ENCODE peak calls at places on chromosomes 4 and X, in eight cellular contexts. C is mammary epithelial cell; Y is neuronal stem cell; Q is esophagus squamous epithelium; J is bronchial epithelial cell; F is CD8-positive, alpha-beta memory T cell; S is PC-3; R is brain microvascular endothelial cell. W is an unnamed sample.

GRCh38 chr4:92198711-92199110 is 105.1 kb upstream of the GRID2 start:
- DNase-seq in C (peak; percentile 4), Y (no peak), Q (no peak), J (peak; percentile 42), F (no peak), S (peak; percentile 53), R (no peak), W (no peak)

GRCh38 chrX:71017396-71017939 is 50.7 kb downstream of the SNX12 start:
- DNase-seq in C (peak; percentile 30), Y (no peak), Q (no peak), J (peak; percentile 4), F (no peak), S (no peak), R (peak; percentile 1), W (no peak)

GRCh38 chr4:41747230-41748055 is 1.1 kb downstream of the PHOX2B start:
- DNase-seq in C (no peak), Y (peak; percentile 36), Q (no peak), J (no peak), F (no peak), S (no peak), R (no peak), W (peak; percentile 73)

GRCh38 chrX:119025900-119026299 is 46.9 kb upstream of the CT47C1 start:
- DNase-seq in C (no peak), Y (no peak), Q (no peak), J (no peak), F (no peak), S (no peak), R (no peak), W (no peak)

GRCh38 chrX:15468036-15468435 is 25.1 kb downstream of the PIR start:
- DNase-seq in C (peak; percentile 78), Y (no peak), Q (no peak), J (peak; percentile 74), F (no peak), S (peak; percentile 64), R (peak; percentile 20), W (peak; percentile 25)

GRCh38 chr4:57291911-57292310 is 181.7 kb upstream of the IGFBP7 start:
- DNase-seq in C (peak; percentile 61), Y (no peak), Q (no peak), J (peak; percentile 22), F (no peak), S (peak; percentile 12), R (no peak), W (no peak)

GRCh38 chr4:76198411-76199237 is 15.0 kb downstream of the SCARB2 start:
- DNase-seq in C (peak; percentile 71), Y (no peak), Q (no peak), J (peak; percentile 61), F (peak; percentile 12), S (peak; percentile 46), R (peak; percentile 82), W (no peak)

GRCh38 chr4:7043521-7044414 is 596 bp downstream of the TADA2B start:
- DNase-seq in C (peak; percentile 45), Y (no peak), Q (no peak), J (no peak), F (peak; percentile 60), S (no peak), R (no peak), W (peak; percentile 85)

GRCh38 chr4:86744570-86744969 is 104.6 kb downstream of the SLC10A6 start:
- DNase-seq in C (no peak), Y (no peak), Q (no peak), J (peak; percentile 78), F (no peak), S (peak; percentile 86), R (no peak), W (no peak)

GRCh38 chrX:19344207-19344534 is 444 bp downstream of the PDHA1 start:
- DNase-seq in C (no peak), Y (no peak), Q (no peak), J (no peak), F (no peak), S (no peak), R (no peak), W (no peak)

GRCh38 chrX:53290441-53291041 is 9.2 kb upstream of the IQSEC2 start:
- DNase-seq in C (no peak), Y (no peak), Q (no peak), J (no peak), F (no peak), S (no peak), R (no peak), W (no peak)

GRCh38 chr4:121564840-121565375 is 131.9 kb downstream of the ANXA5 start:
- DNase-seq in C (no peak), Y (no peak), Q (no peak), J (no peak), F (no peak), S (peak; percentile 4), R (peak; percentile 10), W (no peak)

GRCh38 chrX:45623266-45623665 is 422.6 kb upstream of the DIPK2B start:
- DNase-seq in C (peak; percentile 61), Y (no peak), Q (no peak), J (peak; percentile 62), F (no peak), S (peak; percentile 67), R (peak; percentile 60), W (no peak)

GRCh38 chr4:42630908-42631307 is 26.0 kb downstream of the ATP8A1 start:
- DNase-seq in C (no peak), Y (no peak), Q (no peak), J (no peak), F (no peak), S (peak; percentile 64), R (no peak), W (no peak)

GRCh38 chr4:26032142-26032541 is 118.1 kb downstream of the SMIM20 start:
- DNase-seq in C (no peak), Y (no peak), Q (no peak), J (peak; percentile 61), F (no peak), S (peak; percentile 58), R (peak; percentile 48), W (no peak)

GRCh38 chr4:52535793-52536192 is 123.3 kb downstream of the USP46 start:
- DNase-seq in C (no peak), Y (no peak), Q (no peak), J (no peak), F (no peak), S (no peak), R (no peak), W (no peak)

GRCh38 chr4:89838005-89838404 is 1.0 kb upstream of the SNCA start:
- DNase-seq in C (peak; percentile 44), Y (no peak), Q (no peak), J (peak; percentile 52), F (no peak), S (no peak), R (no peak), W (peak; percentile 30)

GRCh38 chr4:173801876-173802713 is 272.1 kb upstream of the HAND2 start:
- DNase-seq in C (no peak), Y (no peak), Q (no peak), J (no peak), F (no peak), S (no peak), R (no peak), W (no peak)

GRCh38 chr4:16646459-16646858 is 252.0 kb downstream of the LDB2 start:
- DNase-seq in C (no peak), Y (no peak), Q (no peak), J (no peak), F (no peak), S (no peak), R (no peak), W (no peak)

GRCh38 chrX:120781416-120781815 is 94.2 kb downstream of the CT47B1 start:
- DNase-seq in C (no peak), Y (no peak), Q (no peak), J (peak; percentile 37), F (no peak), S (no peak), R (no peak), W (no peak)

GRCh38 chr4:176839656-176840055 is 46.9 kb upstream of the VEGFC start:
- DNase-seq in C (peak; percentile 17), Y (no peak), Q (no peak), J (no peak), F (no peak), S (peak; percentile 25), R (no peak), W (no peak)

GRCh38 chrX:37599735-37600134 is 28.3 kb downstream of the LANCL3 start:
- DNase-seq in C (peak; percentile 46), Y (no peak), Q (no peak), J (no peak), F (no peak), S (peak; percentile 82), R (no peak), W (no peak)

GRCh38 chr4:108793413-108793812 is 30.6 kb upstream of the ETNPPL start:
- DNase-seq in C (no peak), Y (no peak), Q (no peak), J (peak; percentile 12), F (no peak), S (no peak), R (no peak), W (no peak)

GRCh38 chr4:95546866-95547707 is 1.7 kb downstream of the UNC5C start:
- DNase-seq in C (peak; percentile 45), Y (no peak), Q (no peak), J (no peak), F (no peak), S (no peak), R (no peak), W (peak; percentile 26)

GRCh38 chr4:90994883-90995484 is 867.8 kb downstream of the CCSER1 start:
- DNase-seq in C (no peak), Y (no peak), Q (no peak), J (no peak), F (no peak), S (no peak), R (no peak), W (no peak)

GRCh38 chr4:14856076-14856926 is 146.0 kb upstream of the CPEB2 start:
- DNase-seq in C (peak; percentile 100), Y (no peak), Q (peak; percentile 12), J (peak; percentile 99), F (no peak), S (peak; percentile 94), R (peak; percentile 99), W (no peak)
- H3K4me3 ChIP-seq in C (no peak overlapping the region), Y (no peak overlapping the region), Q (no peak overlapping the region), J (no peak overlapping the region), F (no peak overlapping the region), S (no peak overlapping the region), R (no peak overlapping the region), W (no peak overlapping the region)

GRCh38 chr4:153535735-153536494 is 69.8 kb downstream of the TMEM131L start:
- DNase-seq in C (no peak), Y (no peak), Q (no peak), J (no peak), F (no peak), S (no peak), R (no peak), W (peak; percentile 78)
- H3K36me3 ChIP-seq in C (no peaks in the 10 kb centered on the region), Y (no peaks in the 10 kb centered on the region), Q (no peaks in the 10 kb centered on the region), J (no peaks in the 10 kb centered on the region), F (peaks cover 7% of the 10 kb centered on the region), S (no peaks in the 10 kb centered on the region), R (no peaks in the 10 kb centered on the region), W (no peaks in the 10 kb centered on the region)

GRCh38 chrX:101260435-101260834 is 30.7 kb downstream of the TAF7L start:
- DNase-seq in C (no peak), Y (no peak), Q (no peak), J (peak; percentile 1), F (no peak), S (peak; percentile 5), R (no peak), W (peak; percentile 49)
- H3K27me3 ChIP-seq in C (no peaks in the 10 kb centered on the region), Y (no peaks in the 10 kb centered on the region), Q (no peaks in the 10 kb centered on the region), J (no peaks in the 10 kb centered on the region), F (no peaks in the 10 kb centered on the region), S (no peaks in the 10 kb centered on the region), R (no peaks in the 10 kb centered on the region), W (no peaks in the 10 kb centered on the region)

DNA sequence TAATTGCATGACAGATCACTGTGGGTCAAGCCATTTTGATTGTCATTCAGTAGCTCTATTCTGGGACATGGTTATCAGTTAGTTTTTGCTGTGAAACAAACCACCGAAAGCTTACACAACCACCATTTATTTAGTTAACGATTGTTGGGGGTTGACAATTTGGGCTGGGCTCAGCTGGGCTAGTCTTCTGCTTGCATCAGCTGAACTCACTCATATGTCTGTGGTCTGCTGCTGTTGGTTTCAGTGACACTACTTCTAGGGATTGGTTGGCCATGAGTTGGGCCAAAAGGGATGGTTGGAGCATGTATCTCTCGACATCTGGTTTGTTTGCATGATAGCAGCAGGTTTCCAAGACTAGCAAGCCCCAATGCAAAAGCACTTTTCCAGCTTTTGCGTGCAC is 5.3 kb upstream of the SMIM10 start:
- DNase-seq in C (no peak), Y (no peak), Q (no peak), J (no peak), F (no peak), S (no peak), R (no peak), W (no peak)
- H3K4me3 ChIP-seq in C (no peak overlapping the region), Y (no peak overlapping the region), Q (no peak overlapping the region), J (no peak overlapping the region), F (no peak overlapping the region), S (no peak overlapping the region), R (no peak overlapping the region), W (no peak overlapping the region)